ENCODE peak calls at places on chromosomes 11 and 22, in five cellular contexts. E is Calu3, F is tibial nerve, Q is neural crest cell, J is uterus. H is an unnamed sample.

GRCh38 chr11:120818097-120818496 is 205.8 kb upstream of the TBCEL start:
- DNase-seq in E (no peak), F (no peak), Q (no peak), J (no peak), H (no peak)

GRCh38 chr11:65558785-65559509 is 788 bp upstream of the LTBP3 start:
- DNase-seq in E (no peak), F (no peak), Q (no peak), J (peak; percentile 86), H (no peak)

GRCh38 chr11:102661040-102661439 is 35.9 kb upstream of the MMP20 start:
- DNase-seq in E (no peak), F (no peak), Q (no peak), J (no peak), H (no peak)

GRCh38 chr11:105208038-105208437 is 68.5 kb upstream of the CARD18 start:
- DNase-seq in E (no peak), F (no peak), Q (no peak), J (no peak), H (no peak)

GRCh38 chr11:26229270-26229669 is 102.7 kb upstream of the ANO3 start:
- DNase-seq in E (no peak), F (no peak), Q (no peak), J (no peak), H (no peak)

GRCh38 chr11:19905280-19905853 is 192.7 kb downstream of the NAV2 start:
- DNase-seq in E (no peak), F (no peak), Q (no peak), J (no peak), H (no peak)

GRCh38 chr22:41445171-41446056 is 1.2 kb downstream of the TOB2 start:
- DNase-seq in E (no peak), F (no peak), Q (no peak), J (peak; percentile 32), H (no peak)

GRCh38 chr11:70671611-70672010 is 273.3 kb downstream of the CTTN start:
- DNase-seq in E (no peak), F (no peak), Q (no peak), J (no peak), H (no peak)

GRCh38 chr11:93761910-93762309 is 20.4 kb downstream of the C11orf54 start:
- DNase-seq in E (no peak), F (no peak), Q (no peak), J (no peak), H (no peak)

GRCh38 chr22:32202539-32203180 is 2.2 kb downstream of the RFPL2 start:
- DNase-seq in E (peak; percentile 79), F (no peak), Q (peak; percentile 29), J (no peak), H (no peak)

GRCh38 chr11:125724125-125724524 is 22.0 kb upstream of the PATE1 start:
- DNase-seq in E (no peak), F (no peak), Q (no peak), J (no peak), H (no peak)

GRCh38 chr11:13782395-13783080 is 114.1 kb downstream of the FAR1 start:
- DNase-seq in E (no peak), F (no peak), Q (no peak), J (no peak), H (no peak)

GRCh38 chr11:1870721-1871466 is 18.0 kb downstream of the LSP1 start:
- DNase-seq in E (no peak), F (no peak), Q (no peak), J (no peak), H (no peak)

GRCh38 chr11:61885166-61885778 is 6.1 kb downstream of the FADS3 start:
- DNase-seq in E (no peak), F (no peak), Q (no peak), J (no peak), H (no peak)

GRCh38 chr11:128896356-128896755 is 5.2 kb downstream of the KCNJ5 start:
- DNase-seq in E (no peak), F (no peak), Q (no peak), J (no peak), H (no peak)

GRCh38 chr11:23653071-23653675 is 792.9 kb upstream of the CCDC179 start:
- DNase-seq in E (no peak), F (no peak), Q (no peak), J (no peak), H (no peak)

GRCh38 chr11:1078191-1078601 is 3.5 kb downstream of the MUC2 start:
- DNase-seq in E (no peak), F (no peak), Q (no peak), J (peak; percentile 12), H (peak; percentile 16)

GRCh38 chr11:33689089-33689488 is 11.5 kb downstream of the C11orf91 start:
- DNase-seq in E (no peak), F (no peak), Q (no peak), J (no peak), H (no peak)

GRCh38 chr22:35538801-35539321 is 1.8 kb upstream of the RASD2 start:
- DNase-seq in E (peak; percentile 61), F (no peak), Q (peak; percentile 51), J (no peak), H (no peak)

GRCh38 chr11:7251487-7251835 is 243 bp upstream of the SYT9 start:
- DNase-seq in E (no peak), F (no peak), Q (no peak), J (no peak), H (no peak)

DNA sequence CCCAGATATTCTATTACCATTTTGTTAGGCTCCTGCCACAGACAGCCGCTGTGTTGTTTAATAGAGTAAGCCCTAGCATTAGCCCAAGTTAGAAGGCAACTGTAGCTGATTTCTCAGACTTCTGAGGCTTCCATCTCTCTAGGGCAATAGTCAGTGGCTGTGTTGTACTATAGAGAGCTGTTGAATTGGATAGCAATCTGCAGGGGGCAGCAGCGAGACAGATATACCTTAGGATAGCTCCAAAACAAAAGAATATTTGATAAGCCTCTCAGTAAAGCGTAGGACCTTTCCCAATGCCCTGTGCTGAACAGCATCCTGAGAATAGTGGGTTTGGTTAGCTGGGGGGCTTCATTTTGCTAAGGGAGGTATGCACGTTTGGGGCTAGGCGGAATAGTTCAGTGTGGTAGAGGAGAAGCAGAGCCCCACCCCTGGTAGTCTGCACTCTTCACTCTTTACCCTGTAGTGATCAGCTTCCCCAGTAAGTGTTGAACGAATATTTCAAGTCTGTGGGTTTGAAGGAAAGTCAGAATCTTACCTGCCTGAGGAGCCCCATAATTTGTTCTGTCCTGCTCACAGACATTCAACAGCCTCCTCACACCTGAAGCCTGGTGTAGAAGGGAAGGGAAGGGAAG is 515.1 kb downstream of the INSC start:
- DNase-seq in E (peak; percentile 64), F (no peak), Q (peak; percentile 22), J (no peak), H (no peak)
- TF ChIP-seq CTCF in E (no peak), F (no peak), Q (peak; percentile 52), J (no peak), H (peak; percentile 22)

GRCh38 chr22:23858484-23858815 is 775 bp downstream of the SLC2A11 start:
- DNase-seq in E (no peak), F (no peak), Q (no peak), J (no peak), H (no peak)

GRCh38 chr22:23856721-23857605 is 712 bp upstream of the SLC2A11 start:
- DNase-seq in E (peak; percentile 53), F (no peak), Q (peak; percentile 53), J (no peak), H (no peak)

GRCh38 chr22:23859201-23859600 is 1.5 kb downstream of the SLC2A11 start:
- DNase-seq in E (no peak), F (no peak), Q (no peak), J (no peak), H (no peak)

GRCh38 chr22:23862103-23862502 is 4.4 kb downstream of the SLC2A11 start:
- DNase-seq in E (peak; percentile 60), F (no peak), Q (no peak), J (no peak), H (no peak)

DNA sequence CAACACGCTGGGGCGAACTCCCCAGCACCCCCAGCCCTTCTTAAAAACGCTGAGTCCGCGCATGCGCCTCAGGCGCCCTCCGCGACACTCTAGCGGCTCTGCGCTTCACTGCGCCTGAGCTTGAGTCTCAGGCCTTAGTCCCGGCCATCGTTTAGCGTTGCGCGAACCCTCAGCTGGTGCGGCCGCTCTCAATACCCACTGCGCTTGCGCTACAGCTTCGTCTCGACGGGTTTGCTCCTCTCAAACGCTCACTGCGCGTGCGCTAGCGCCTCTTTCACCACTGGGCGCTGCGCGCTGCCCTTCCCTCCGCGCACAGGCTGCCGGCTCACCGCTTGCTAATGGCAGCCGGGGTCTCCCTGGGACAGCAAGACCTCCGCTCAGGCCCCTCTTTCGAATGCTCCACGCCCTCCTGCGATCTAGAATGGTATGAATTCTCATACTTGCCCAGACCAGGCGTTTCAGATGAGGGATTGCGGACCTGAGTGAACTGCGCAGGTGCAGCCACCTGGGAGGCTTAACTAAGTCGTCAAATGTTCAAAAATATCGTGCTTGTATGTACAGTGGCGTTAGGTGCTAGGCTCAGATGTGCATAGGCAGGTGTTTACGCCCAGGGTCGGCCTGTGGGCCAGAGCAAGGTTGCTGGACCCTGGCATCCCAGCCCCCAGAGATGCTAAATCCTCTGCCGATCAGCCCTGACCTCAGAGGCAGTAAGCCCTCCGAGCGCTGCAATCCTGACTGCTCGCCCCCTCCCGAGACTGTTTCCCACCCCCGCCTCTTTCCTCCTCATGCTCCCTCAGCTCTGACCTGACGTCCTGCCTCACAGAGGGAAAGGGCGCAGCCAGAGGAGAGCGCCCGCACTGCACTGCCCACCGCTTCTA is at the start of gene SLC2A11:
- DNase-seq in E (peak; percentile 94), F (peak; percentile 87), Q (peak; percentile 95), J (peak; percentile 97), H (peak; percentile 98)
- TF ChIP-seq CTCF in E (peak; percentile 10), F (peak; percentile 69), Q (peak; percentile 33), J (peak; percentile 43), H (no peak)

DNA sequence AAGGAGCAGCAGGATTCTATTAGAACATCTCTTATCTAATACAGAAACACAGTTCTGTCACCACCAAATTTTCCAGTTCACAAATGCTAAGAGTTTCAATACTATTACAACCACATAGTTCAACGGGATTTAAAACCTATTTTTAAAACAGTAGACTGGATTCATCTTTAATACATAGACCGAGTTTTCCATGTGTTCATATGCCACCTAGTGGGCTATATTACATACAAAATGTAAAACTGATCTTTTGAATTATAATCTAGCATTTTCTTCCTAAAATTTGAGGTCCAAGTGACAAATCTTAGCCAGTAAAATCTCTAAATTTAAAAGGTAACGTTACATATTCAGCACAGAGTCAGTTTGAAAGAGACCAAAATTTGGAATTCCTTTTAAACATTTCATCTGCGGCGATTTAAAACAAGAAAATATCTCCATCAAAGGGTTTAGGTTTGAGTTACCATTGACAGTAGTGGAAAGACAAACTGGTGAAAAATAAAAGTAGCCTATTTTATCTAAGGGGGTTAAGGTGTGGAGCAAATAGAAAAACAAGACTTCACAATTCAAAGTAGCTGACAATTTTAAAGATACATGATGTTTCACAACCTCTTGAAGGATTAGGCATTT is 269.3 kb upstream of the MPPED2 start:
- DNase-seq in E (no peak), F (no peak), Q (no peak), J (no peak), H (no peak)
- TF ChIP-seq CTCF in E (no peak), F (peak; percentile 59), Q (peak; percentile 71), J (peak; percentile 47), H (peak; percentile 76)

GRCh38 chr22:29470159-29470855 is 9.7 kb upstream of the NEFH start:
- DNase-seq in E (peak; percentile 92), F (no peak), Q (peak; percentile 87), J (no peak), H (peak; percentile 71)
- TF ChIP-seq CTCF in E (peak; percentile 97), F (peak; percentile 36), Q (peak; percentile 99), J (peak; percentile 38), H (peak; percentile 99)

H was measured in mesothelial cell of epicardium.